ENCODE peak calls at places on chromosome 20, in ten cellular contexts. Z, B, K, O, U, D, F, S, E and L are unnamed samples. For H3K9me3, the result is how much of the 10 kb centered on the place peaks cover.

GRCh38 chr20:62368629-62369507 is 1.8 kb upstream of the LAMA5 start:
- DNase-seq in Z (peak), B (no peak), E (peak), D (peak), U (no peak), F (peak), O (peak), K (peak), S (peak), L (no peak)

GRCh38 chr20:9112541-9113515 is 43.9 kb downstream of the PLCB4 start:
- DNase-seq in Z (no peak), S (no peak), U (no peak), K (no peak), F (peak), D (no peak), B (no peak), E (no peak), O (no peak), L (no peak)

GRCh38 chr20:57593134-57593886 is 26.9 kb downstream of the ZBP1 start:
- DNase-seq in O (no peak), S (peak), Z (no peak), U (no peak), K (peak), B (no peak), F (no peak), D (no peak), E (no peak), L (no peak)

GRCh38 chr20:57879437-57880115 is 169.8 kb upstream of the PMEPA1 start:
- DNase-seq in S (no peak), U (no peak), D (peak), Z (no peak), O (no peak), B (no peak), K (no peak), E (no peak), F (no peak), L (no peak)

GRCh38 chr20:48789185-48789668 is 38.6 kb downstream of the PREX1 start:
- DNase-seq in O (no peak), F (no peak), D (no peak), K (no peak), Z (no peak), S (no peak), B (no peak), U (no peak), E (peak), L (no peak)

GRCh38 chr20:44151621-44152416 is 35.2 kb downstream of the JPH2 start:
- DNase-seq in B (no peak), E (no peak), O (no peak), U (no peak), Z (peak), F (peak), S (no peak), K (no peak), D (no peak), L (no peak)

GRCh38 chr20:35963878-35964277 is 4.5 kb upstream of the CNBD2 start:
- DNase-seq in K (no peak), Z (no peak), D (no peak), B (no peak), F (no peak), E (no peak), O (no peak), S (no peak), U (no peak), L (no peak)

GRCh38 chr20:5465281-5465680 is 148.5 kb upstream of the PROKR2 start:
- DNase-seq in D (no peak), K (no peak), Z (no peak), O (no peak), E (no peak), S (no peak), F (no peak), U (no peak), B (no peak), L (no peak)

GRCh38 chr20:57258055-57258454 is 8.4 kb downstream of the BMP7 start:
- DNase-seq in D (no peak), F (no peak), U (no peak), O (no peak), K (no peak), S (peak), B (no peak), Z (no peak), E (no peak), L (no peak)

GRCh38 chr20:56750430-56750829 is 121.3 kb downstream of the TFAP2C start:
- DNase-seq in D (no peak), E (no peak), K (no peak), B (no peak), Z (no peak), O (no peak), S (peak), F (no peak), U (no peak), L (no peak)

GRCh38 chr20:22586645-22587310 is 2.4 kb upstream of the FOXA2 start:
- DNase-seq in U (no peak), E (peak), F (no peak), D (peak), K (peak), Z (peak), S (peak), B (peak), O (no peak), L (no peak)

GRCh38 chr20:19944772-19945459 is 72.2 kb upstream of the NAA20 start:
- DNase-seq in F (peak), O (no peak), Z (no peak), U (no peak), D (no peak), E (no peak), K (no peak), S (no peak), B (no peak), L (no peak)
- H3K27ac ChIP-seq in F (no peak), O (no peak), Z (no peak), U (peak), D (no peak), E (peak), K (no peak), S (no peak), B (peak), L (no peak)

DNA sequence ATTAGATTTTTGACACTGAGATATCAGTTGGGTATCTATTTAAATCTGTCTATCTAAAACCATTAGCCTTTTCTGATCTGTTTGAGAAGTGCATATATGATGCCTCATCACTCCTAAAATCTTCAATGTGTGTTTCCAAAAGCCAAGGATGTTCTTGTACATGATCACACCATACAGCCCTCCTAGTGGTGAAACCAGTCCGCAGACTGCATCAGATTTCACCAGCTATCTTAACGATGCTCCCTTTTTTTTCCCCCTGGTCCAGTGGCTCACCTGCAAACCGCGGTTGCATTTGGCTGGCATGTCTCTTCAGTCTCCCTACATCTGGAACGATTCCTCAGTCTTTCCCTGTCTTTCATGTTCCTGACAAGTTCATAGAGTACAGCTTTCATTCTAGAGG is 4.0 kb downstream of the KIZ start:
- DNase-seq in O (no peak), K (no peak), Z (no peak), B (no peak), E (no peak), F (no peak), U (no peak), D (no peak), S (no peak), L (no peak)
- TF ChIP-seq CTCF in O (no peak), K (no peak), Z (no peak), B (no peak), E (no peak), F (no peak), U (no peak), D (no peak), S (peak), L (no peak)

GRCh38 chr20:59813948-59814834 is 119.2 kb downstream of the SYCP2 start:
- DNase-seq in K (no peak), E (no peak), S (no peak), U (no peak), D (peak), Z (no peak), F (no peak), O (no peak), B (no peak), L (no peak)

GRCh38 chr20:59814835-59815340 is 118.5 kb downstream of the SYCP2 start:
- DNase-seq in O (no peak), Z (no peak), F (no peak), B (no peak), E (no peak), S (no peak), K (no peak), D (no peak), U (no peak), L (no peak)

GRCh38 chr20:59812286-59813125 is 120.9 kb downstream of the SYCP2 start:
- DNase-seq in U (no peak), E (no peak), F (no peak), B (no peak), S (no peak), O (no peak), K (no peak), D (no peak), Z (no peak), L (no peak)

GRCh38 chr20:59811681-59812171 is 121.7 kb downstream of the SYCP2 start:
- DNase-seq in O (no peak), K (no peak), S (no peak), Z (peak), U (no peak), B (no peak), E (no peak), F (no peak), D (no peak), L (no peak)

GRCh38 chr20:59813126-59813947 is 120.1 kb downstream of the SYCP2 start:
- DNase-seq in D (no peak), U (no peak), B (no peak), Z (no peak), K (no peak), F (no peak), S (no peak), O (no peak), E (no peak), L (no peak)
- H3K9me3 ChIP-seq in D (under half), U (under half), B (under half), Z (under half), K (under half), F (under half), S (under half), O (under half), E (under half), L (under half)

GRCh38 chr20:54510546-54511129 is 35.2 kb downstream of the DOK5 start:
- DNase-seq in K (peak), E (peak), Z (no peak), F (peak), S (peak), D (no peak), B (no peak), U (no peak), O (no peak), L (no peak)

GRCh38 chr20:54502179-54502578 is 26.8 kb downstream of the DOK5 start:
- DNase-seq in K (no peak), F (peak), E (no peak), B (no peak), O (no peak), D (no peak), U (no peak), Z (no peak), S (no peak), L (no peak)

GRCh38 chr20:54506643-54507042 is 31.2 kb downstream of the DOK5 start:
- DNase-seq in O (no peak), S (no peak), F (no peak), Z (no peak), K (no peak), E (no peak), B (no peak), D (no peak), U (no peak), L (no peak)
- H3K27ac ChIP-seq in O (no peak), S (no peak), F (no peak), Z (no peak), K (no peak), E (no peak), B (no peak), D (no peak), U (no peak), L (no peak)

DNA sequence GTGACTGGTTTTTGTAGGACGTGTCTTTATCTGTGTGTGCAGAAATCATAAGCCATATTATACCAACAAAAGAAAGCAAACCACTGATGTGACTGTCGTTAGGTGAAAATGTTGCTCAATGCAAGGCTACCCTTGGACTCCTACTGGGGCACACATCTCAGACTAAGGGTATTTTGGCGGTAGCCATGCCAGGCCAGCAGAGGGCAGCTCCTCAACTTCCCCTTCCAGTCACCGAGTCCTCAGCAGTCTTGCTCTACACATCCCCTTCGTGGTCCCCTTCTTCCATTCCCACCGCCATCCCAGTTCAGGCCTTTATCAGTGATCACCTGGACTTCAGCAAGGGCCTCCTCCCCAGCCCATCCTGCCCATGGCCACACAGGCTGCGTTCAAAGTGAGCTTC is 113.7 kb upstream of the GGTLC1 start:
- DNase-seq in K (no peak), Z (no peak), D (peak), F (no peak), E (no peak), U (no peak), S (peak), O (no peak), B (no peak), L (no peak)
- TF ChIP-seq CTCF in K (peak), Z (no peak), D (peak), F (peak), E (no peak), U (peak), S (peak), O (no peak), B (peak), L (no peak)

GRCh38 chr20:30610044-30610693 is 647.3 kb upstream of the DEFB115 start:
- DNase-seq in O (no peak), K (no peak), E (no peak), D (peak), B (no peak), S (no peak), U (no peak), F (no peak), Z (peak), L (no peak)
- H3K9me3 ChIP-seq in O (under half), K (under half), E (under half), D (under half), B (under half), S (under half), U (under half), F (under half), Z (under half), L (under half)